ENCODE peak calls at places on chromosomes 11 and 22, in five cellular contexts. C is mucosa of descending colon; R is effector memory CD4-positive, alpha-beta T cell; U is neuronal stem cell; O is colonic mucosa. W is an unnamed sample. For H3K4me1, the result is how much of the 10 kb centered on the place peaks cover.

GRCh38 chr11:69352715-69353325 is 58.9 kb downstream of the MYEOV start:
- DNase-seq in C (peak), R (no peak), U (no peak), O (peak), W (peak)

GRCh38 chr11:12889243-12889642 is 119.9 kb upstream of the RASSF10 start:
- DNase-seq in C (no peak), R (no peak), U (no peak), O (no peak), W (no peak)

GRCh38 chr11:69463181-69463891 is 18.1 kb upstream of the LINC01488 start:
- DNase-seq in C (peak), R (no peak), U (no peak), O (no peak), W (no peak)

GRCh38 chr11:77110836-77111235 is 8.2 kb downstream of the OMP start:
- DNase-seq in C (no peak), R (no peak), U (no peak), O (no peak), W (no peak)

GRCh38 chr11:15563054-15563453 is 448.3 kb downstream of the INSC start:
- DNase-seq in C (no peak), R (no peak), U (no peak), O (no peak), W (no peak)

GRCh38 chr11:111922803-111923202 is 4.1 kb downstream of the C11orf52 start:
- DNase-seq in C (no peak), R (no peak), U (no peak), O (peak), W (no peak)

GRCh38 chr11:86934933-86935579 is 20.1 kb downstream of the FZD4 start:
- DNase-seq in C (no peak), R (no peak), U (no peak), O (no peak), W (no peak)

GRCh38 chr11:45684440-45684839 is 19.0 kb upstream of the CHST1 start:
- DNase-seq in C (no peak), R (no peak), U (no peak), O (no peak), W (no peak)

GRCh38 chr11:59680287-59681154 is 11.7 kb upstream of the PATL1 start:
- DNase-seq in C (peak), R (peak), U (peak), O (peak), W (peak)

GRCh38 chr11:65152157-65152556 is 17.8 kb upstream of the SYVN1 start:
- DNase-seq in C (no peak), R (no peak), U (no peak), O (no peak), W (no peak)

GRCh38 chr22:45204751-45205623 is 35.7 kb downstream of the KIAA0930 start:
- DNase-seq in C (no peak), R (no peak), U (no peak), O (no peak), W (no peak)

GRCh38 chr22:20520093-20520511 is 12.7 kb downstream of the MED15 start:
- DNase-seq in C (no peak), R (no peak), U (no peak), O (no peak), W (no peak)

GRCh38 chr11:118657238-118657637 is 22.2 kb downstream of the TREH start:
- DNase-seq in C (no peak), R (no peak), U (no peak), O (no peak), W (no peak)

GRCh38 chr11:16820324-16821092 is 82.1 kb downstream of the C11orf58 start:
- DNase-seq in C (peak), R (peak), U (peak), O (peak), W (peak)

GRCh38 chr11:122512688-122513087 is 142.8 kb upstream of the UBASH3B start:
- DNase-seq in C (no peak), R (no peak), U (no peak), O (no peak), W (no peak)

GRCh38 chr11:69874178-69874983 is 55.2 kb upstream of the FGF3 start:
- DNase-seq in C (no peak), R (no peak), U (no peak), O (no peak), W (peak)

GRCh38 chr11:100761806-100762205 is 74.7 kb downstream of the ARHGAP42 start:
- DNase-seq in C (no peak), R (no peak), U (no peak), O (no peak), W (no peak)

GRCh38 chr11:66844496-66845142 is 1.4 kb downstream of the RCE1 start:
- DNase-seq in C (peak), R (no peak), U (no peak), O (no peak), W (no peak)

GRCh38 chr11:118291453-118291852 is 13.1 kb upstream of the CD3E start:
- DNase-seq in C (no peak), R (no peak), U (no peak), O (no peak), W (no peak)

GRCh38 chr11:116234989-116235567 is 537.7 kb downstream of the BUD13 start:
- DNase-seq in C (no peak), R (no peak), U (no peak), O (no peak), W (no peak)

GRCh38 chr11:118052581-118053206 is 24.2 kb upstream of the TMPRSS4 start:
- DNase-seq in C (no peak), R (no peak), U (no peak), O (no peak), W (peak)

GRCh38 chr11:2987881-2988280 is 4.2 kb downstream of the NAP1L4 start:
- DNase-seq in C (no peak), R (no peak), U (no peak), O (no peak), W (no peak)

GRCh38 chr11:106827687-106828086 is 190.6 kb downstream of the GUCY1A2 start:
- DNase-seq in C (no peak), R (no peak), U (no peak), O (no peak), W (no peak)

GRCh38 chr22:37551981-37552380 is 8.3 kb upstream of the CDC42EP1 start:
- DNase-seq in C (no peak), R (no peak), U (no peak), O (no peak), W (no peak)

GRCh38 chr11:10328314-10329090 is 23.6 kb downstream of the ADM start:
- DNase-seq in C (no peak), R (no peak), U (no peak), O (no peak), W (no peak)

GRCh38 chr11:3015796-3016195 is 23.7 kb upstream of the NAP1L4 start:
- DNase-seq in C (no peak), R (no peak), U (no peak), O (no peak), W (no peak)

GRCh38 chr11:126157326-126158030 is 54.0 kb downstream of the RPUSD4 start:
- DNase-seq in C (no peak), R (no peak), U (no peak), O (no peak), W (no peak)

GRCh38 chr11:131745405-131745804 is 375.0 kb downstream of the NTM start:
- DNase-seq in C (no peak), R (no peak), U (no peak), O (no peak), W (no peak)

GRCh38 chr11:116504541-116505149 is 268.1 kb downstream of the BUD13 start:
- DNase-seq in C (no peak), R (no peak), U (no peak), O (no peak), W (no peak)

GRCh38 chr11:46348986-46349401 is 1.7 kb downstream of the DGKZ start:
- DNase-seq in C (no peak), R (no peak), U (no peak), O (no peak), W (peak)

GRCh38 chr11:117657801-117658200 is 139.2 kb downstream of the DSCAML1 start:
- DNase-seq in C (no peak), R (no peak), U (no peak), O (no peak), W (no peak)

GRCh38 chr11:79182794-79183193 is 258.0 kb downstream of the TENM4 start:
- DNase-seq in C (no peak), R (no peak), U (no peak), O (no peak), W (no peak)

GRCh38 chr11:76591416-76591815 is 79.1 kb downstream of the LRRC32 start:
- DNase-seq in C (peak), R (no peak), U (no peak), O (peak), W (peak)

GRCh38 chr11:88367310-88367709 is 29.8 kb upstream of the CTSC start:
- DNase-seq in C (no peak), R (no peak), U (no peak), O (no peak), W (no peak)

GRCh38 chr22:21754523-21755128 is 19.0 kb upstream of the YPEL1 start:
- DNase-seq in C (no peak), R (no peak), U (no peak), O (peak), W (no peak)

GRCh38 chr22:48548391-48548790 is 1279.3 kb downstream of the BRD1 start:
- DNase-seq in C (no peak), R (no peak), U (no peak), O (no peak), W (no peak)

GRCh38 chr22:30238661-30239420 is 7.7 kb downstream of the LIF start:
- DNase-seq in C (peak), R (no peak), U (no peak), O (peak), W (peak)
- H3K4me1 ChIP-seq in C (under half), R (under half), U (under half), O (under half), W (under half)

GRCh38 chr11:1868636-1869291 is 15.9 kb downstream of the LSP1 start:
- DNase-seq in C (peak), R (no peak), U (no peak), O (no peak), W (no peak)
- H3K4me1 ChIP-seq in C (under half), R (half or more), U (under half), O (under half), W (under half)

GRCh38 chr11:8792636-8793035 is 110.0 kb downstream of the RPL27A start:
- DNase-seq in C (no peak), R (no peak), U (no peak), O (no peak), W (no peak)

GRCh38 chr11:8793114-8793777 is 110.7 kb downstream of the RPL27A start:
- DNase-seq in C (no peak), R (no peak), U (no peak), O (no peak), W (no peak)

GRCh38 chr11:8796926-8797325 is 114.1 kb upstream of the AKIP1 start:
- DNase-seq in C (no peak), R (no peak), U (no peak), O (no peak), W (no peak)

GRCh38 chr11:8794126-8794525 is 111.5 kb downstream of the RPL27A start:
- DNase-seq in C (no peak), R (no peak), U (no peak), O (no peak), W (no peak)

DNA sequence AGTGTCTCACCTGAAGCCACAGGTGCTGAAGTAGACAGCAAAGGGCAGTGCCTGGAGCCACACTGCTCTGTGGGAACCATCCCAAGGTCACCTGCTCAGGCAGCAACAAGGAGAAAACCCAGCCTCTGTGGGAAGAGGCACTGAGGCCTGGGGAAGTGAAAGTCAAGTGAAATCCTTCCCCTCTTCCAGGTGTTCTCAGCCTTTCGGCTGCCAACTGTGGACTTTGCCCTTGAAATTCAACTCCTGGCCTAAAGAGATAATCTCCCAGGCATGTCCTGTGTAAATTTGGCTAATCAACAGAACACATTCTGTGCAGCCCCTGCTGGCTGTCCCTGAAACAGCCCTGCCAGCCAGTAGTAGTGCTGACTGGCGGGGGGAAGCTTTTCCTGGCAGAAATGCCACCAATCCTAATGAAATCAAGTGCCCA is 112.1 kb downstream of the RPL27A start:
- DNase-seq in C (peak), R (no peak), U (no peak), O (peak), W (peak)
- H3K4me1 ChIP-seq in C (under half), R (under half), U (under half), O (under half), W (under half)

DNA sequence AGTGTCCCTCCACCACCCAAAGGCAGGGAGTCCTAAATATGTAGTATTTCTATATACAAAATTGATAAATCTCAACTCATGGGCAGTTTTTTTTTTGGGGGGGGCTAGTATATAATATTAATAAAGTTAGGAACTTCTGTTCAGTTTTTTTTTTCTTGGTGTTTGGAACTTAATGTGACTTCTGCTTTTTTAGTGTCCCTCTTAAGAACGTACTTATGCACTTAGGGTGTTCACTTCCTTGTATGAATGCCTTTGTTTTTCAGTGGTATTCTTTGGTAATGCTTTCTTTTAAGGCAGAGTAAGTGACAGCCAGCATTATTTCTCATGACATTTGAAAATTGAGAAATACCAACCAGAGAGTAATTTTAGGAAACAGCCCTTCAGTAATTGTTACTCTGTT is 2.3 kb downstream of the GRK3 start:
- DNase-seq in C (no peak), R (no peak), U (no peak), O (no peak), W (no peak)
- H3K4me1 ChIP-seq in C (under half), R (under half), U (under half), O (under half), W (under half)

GRCh38 chr11:133945087-133945974 is 11.4 kb downstream of the IGSF9B start:
- DNase-seq in C (no peak), R (peak), U (no peak), O (no peak), W (no peak)
- H3K4me1 ChIP-seq in C (under half), R (half or more), U (under half), O (under half), W (under half)

DNA sequence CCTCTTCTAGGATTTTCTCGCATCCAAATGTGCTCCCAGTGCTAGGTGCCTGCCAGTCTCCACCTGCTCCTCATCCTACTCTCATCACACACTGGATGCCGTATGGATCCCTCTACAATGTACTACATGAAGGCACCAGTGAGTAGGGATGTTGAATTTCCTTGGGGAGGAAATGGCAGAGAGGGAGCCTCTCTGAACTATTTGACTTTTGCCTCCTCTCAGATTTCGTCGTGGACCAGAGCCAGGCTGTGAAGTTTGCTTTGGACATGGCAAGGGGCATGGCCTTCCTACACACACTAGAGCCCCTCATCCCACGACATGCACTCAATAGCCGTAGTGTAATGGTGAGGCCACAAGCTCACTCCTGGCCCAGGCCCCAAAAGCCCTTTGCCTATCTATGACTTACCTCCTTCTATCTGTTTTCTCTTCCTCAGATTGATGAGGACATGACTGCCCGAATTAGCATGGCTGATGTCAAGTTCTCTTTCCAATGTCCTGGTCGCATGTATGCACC is 2.5 kb downstream of the TAF10 start:
- DNase-seq in C (no peak), R (no peak), U (no peak), O (peak), W (no peak)
- H3K4me1 ChIP-seq in C (under half), R (under half), U (under half), O (under half), W (half or more)

DNA sequence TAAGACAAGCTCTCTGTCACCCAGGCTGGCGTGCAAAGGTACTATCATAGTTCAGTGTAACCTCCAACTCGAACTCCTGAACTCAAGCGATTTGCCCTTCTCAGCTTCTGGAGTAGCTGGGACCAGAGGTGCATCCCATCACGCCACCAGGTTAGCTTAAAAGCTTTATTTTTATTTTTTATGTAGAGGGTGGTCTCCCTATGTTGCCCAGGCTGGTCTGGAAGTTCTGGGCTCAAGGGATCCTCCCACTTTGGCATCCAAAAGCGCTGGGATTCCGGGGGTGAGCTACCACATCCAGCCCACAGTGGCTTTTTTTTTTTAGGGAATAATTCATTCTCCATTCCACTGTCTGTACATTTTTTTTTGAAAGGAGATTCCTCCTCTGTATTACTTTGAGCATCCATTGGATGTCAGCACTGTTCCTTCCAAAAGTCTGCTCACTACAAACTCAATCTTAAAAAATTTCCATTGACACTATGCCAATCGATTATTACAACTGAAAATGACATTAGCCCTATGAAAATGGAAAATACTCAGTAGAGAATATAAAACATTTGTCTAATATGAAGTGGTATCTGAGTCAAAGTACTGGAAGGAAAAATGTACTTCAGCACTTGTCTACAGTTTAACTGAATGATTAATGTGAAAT is 1.3 kb upstream of the LPXN start:
- DNase-seq in C (no peak), R (no peak), U (no peak), O (no peak), W (no peak)
- H3K4me1 ChIP-seq in C (under half), R (under half), U (under half), O (under half), W (half or more)

W was measured in transverse colon.